ENCODE peak calls at places on chromosome 20, in five cellular contexts. H is cardiac muscle cell, F is brain microvascular endothelial cell, U is MM.1S, T is stomach. G is an unnamed sample.

GRCh38 chr20:36299459-36299858 is 6.7 kb upstream of the DLGAP4 start:
- DNase-seq in H (no peak), F (no peak), U (no peak), T (no peak), G (no peak)

GRCh38 chr20:57162253-57162652 is 104.2 kb downstream of the BMP7 start:
- DNase-seq in H (no peak), F (no peak), U (no peak), T (no peak), G (no peak)

GRCh38 chr20:57557926-57558613 is 2.8 kb upstream of the PCK1 start:
- DNase-seq in H (no peak), F (no peak), U (no peak), T (no peak), G (peak)

GRCh38 chr20:57461726-57462125 is 63.2 kb downstream of the CTCFL start:
- DNase-seq in H (no peak), F (no peak), U (no peak), T (no peak), G (no peak)

GRCh38 chr20:37917436-37917835 is 14.5 kb downstream of the VSTM2L start:
- DNase-seq in H (no peak), F (no peak), U (no peak), T (no peak), G (no peak)

GRCh38 chr20:3654326-3655031 is 8.7 kb downstream of the GFRA4 start:
- DNase-seq in H (no peak), F (no peak), U (no peak), T (no peak), G (no peak)

GRCh38 chr20:45113865-45114264 is 1.1 kb downstream of the WFDC5 start:
- DNase-seq in H (no peak), F (no peak), U (no peak), T (no peak), G (no peak)

GRCh38 chr20:61185841-61186601 is 66.0 kb upstream of the CDH4 start:
- DNase-seq in H (peak), F (peak), U (no peak), T (no peak), G (peak)

GRCh38 chr20:38460040-38460623 is 12.5 kb upstream of the RALGAPB start:
- DNase-seq in H (peak), F (peak), U (no peak), T (no peak), G (peak)

GRCh38 chr20:15061955-15062354 is 724.5 kb upstream of the FLRT3 start:
- DNase-seq in H (no peak), F (no peak), U (no peak), T (no peak), G (no peak)

GRCh38 chr20:3663858-3664257 is 659 bp upstream of the GFRA4 start:
- DNase-seq in H (no peak), F (no peak), U (no peak), T (no peak), G (no peak)

GRCh38 chr20:41701596-41702350 is 83.6 kb upstream of the CHD6 start:
- DNase-seq in H (no peak), F (no peak), U (no peak), T (no peak), G (no peak)

GRCh38 chr20:57627972-57628650 is 7.9 kb upstream of the ZBP1 start:
- DNase-seq in H (peak), F (peak), U (peak), T (no peak), G (no peak)

GRCh38 chr20:36836591-36837329 is 39.2 kb upstream of the TLDC2 start:
- DNase-seq in H (peak), F (peak), U (peak), T (peak), G (peak)

GRCh38 chr20:5033566-5033965 is 32.3 kb upstream of the SLC23A2 start:
- DNase-seq in H (peak), F (no peak), U (no peak), T (no peak), G (no peak)

GRCh38 chr20:41408131-41408789 is 41.6 kb upstream of the EMILIN3 start:
- DNase-seq in H (no peak), F (no peak), U (peak), T (no peak), G (no peak)

GRCh38 chr20:63896136-63896890 is 1.4 kb downstream of the DNAJC5 start:
- DNase-seq in H (peak), F (no peak), U (peak), T (peak), G (peak)

DNA sequence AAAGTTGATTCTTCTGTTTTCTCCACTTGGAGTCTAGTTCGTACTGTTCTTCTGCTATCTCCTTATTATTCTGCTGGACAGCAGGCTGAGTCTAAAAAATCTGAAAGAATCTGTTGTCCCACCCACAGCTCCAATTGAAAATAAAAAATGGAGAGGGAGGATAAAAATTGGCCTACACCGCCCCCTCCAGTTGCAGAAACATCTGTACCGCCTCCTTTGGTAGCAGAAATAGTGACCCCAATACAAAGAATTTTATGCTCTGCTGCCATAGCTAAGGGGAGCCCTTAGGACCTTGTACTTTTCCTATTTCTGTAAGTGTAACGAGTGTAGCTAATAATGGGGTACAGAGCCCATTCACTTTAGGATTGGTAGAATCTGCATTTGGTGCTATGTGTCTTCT is 4.9 kb upstream of the FKBP1A start:
- DNase-seq in H (peak), F (no peak), U (no peak), T (no peak), G (no peak)
- TF ChIP-seq CTCF in H (peak), F (peak), U (no peak), T (no peak), G (no peak)

DNA sequence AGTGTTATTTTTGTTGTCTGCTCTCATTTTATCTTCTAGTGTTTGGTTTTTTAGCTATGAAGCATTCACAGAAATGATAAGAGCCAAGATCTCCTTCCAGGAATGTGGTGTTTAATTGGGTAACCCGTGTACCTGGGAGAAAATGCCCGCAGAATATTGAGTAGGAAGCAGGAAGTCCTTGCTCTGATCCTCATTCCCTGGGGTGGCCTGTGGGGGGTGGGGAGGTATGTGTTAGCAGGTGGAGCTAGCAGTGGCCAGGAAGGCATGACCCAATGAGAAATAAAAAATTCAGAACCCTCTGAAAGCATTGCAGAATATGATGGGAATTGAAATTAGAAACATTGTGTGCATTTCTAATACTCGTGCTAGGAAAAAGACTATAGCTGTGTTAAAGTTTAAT is 100.8 kb downstream of the DTD1 start:
- DNase-seq in H (no peak), F (no peak), U (no peak), T (no peak), G (no peak)
- TF ChIP-seq CTCF in H (no peak), F (no peak), U (no peak), T (no peak), G (no peak)

DNA sequence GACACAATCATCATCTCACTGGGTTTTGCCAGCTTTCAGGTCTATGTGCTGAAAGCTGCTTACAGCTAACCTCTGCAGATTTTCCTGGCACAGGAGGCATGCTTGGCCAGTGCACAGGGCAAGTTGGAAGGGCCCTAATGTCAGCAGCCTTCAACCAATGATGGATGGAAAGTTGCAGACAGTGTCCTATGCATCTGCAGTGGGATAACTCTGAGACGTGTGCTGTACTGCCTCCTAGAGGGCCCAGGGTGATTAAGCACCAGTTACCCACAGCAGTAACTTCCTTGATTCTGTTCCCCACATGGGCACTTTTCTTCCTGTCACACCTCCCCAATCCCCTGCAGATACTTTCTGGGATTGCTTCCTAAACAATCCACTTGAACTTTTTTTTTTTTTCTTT is 38.6 kb downstream of the OVOL2 start:
- DNase-seq in H (peak), F (peak), U (peak), T (no peak), G (no peak)
- TF ChIP-seq CTCF in H (peak), F (peak), U (peak), T (no peak), G (no peak)

DNA sequence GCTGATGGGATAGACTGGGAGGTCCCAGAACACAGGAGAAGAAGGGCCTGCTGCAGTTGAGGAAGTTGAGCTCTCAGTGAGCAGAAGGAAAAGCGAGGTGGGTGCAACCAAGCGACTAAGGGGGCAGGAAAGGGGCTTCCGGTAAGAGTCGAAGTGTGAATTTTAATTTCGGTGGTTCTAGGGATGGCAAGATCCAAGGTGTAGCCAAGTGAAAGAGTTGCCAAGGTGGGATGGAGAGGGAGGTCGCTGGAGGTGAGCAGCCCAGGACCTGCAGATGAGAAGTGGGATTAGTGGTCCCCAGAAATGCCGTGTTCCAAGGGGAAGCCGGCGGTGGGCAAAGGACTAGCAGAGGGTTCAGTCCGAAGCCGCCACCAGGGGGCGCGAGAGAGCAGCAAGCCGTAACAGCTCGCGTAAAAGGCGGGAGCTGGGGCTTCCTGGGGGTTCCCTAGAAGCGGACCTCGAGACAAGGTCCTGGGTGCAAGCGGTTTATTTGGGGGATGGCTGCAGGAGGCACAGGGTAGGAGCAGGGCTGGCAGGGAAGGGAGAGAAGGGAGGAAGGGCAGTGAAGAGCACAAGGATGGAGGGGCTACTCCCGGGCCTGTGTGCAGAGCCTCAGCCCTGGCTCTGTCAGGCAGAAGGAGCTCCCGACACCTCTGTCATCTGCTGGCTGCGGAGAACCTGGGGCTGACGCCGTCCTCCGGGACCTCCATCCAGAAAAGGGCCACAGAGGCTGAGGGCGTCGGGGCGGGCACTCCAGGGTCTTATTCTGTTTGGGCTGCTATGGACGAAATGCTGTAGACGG is 103.6 kb downstream of the PAX1 start:
- DNase-seq in H (no peak), F (no peak), U (peak), T (peak), G (no peak)
- TF ChIP-seq CTCF in H (peak), F (peak), U (peak), T (no peak), G (no peak)

GRCh38 chr20:24533449-24533848 is 64.0 kb downstream of the SYNDIG1 start:
- DNase-seq in H (no peak), F (no peak), U (no peak), T (no peak), G (no peak)
- TF ChIP-seq CTCF in H (no peak), F (no peak), U (no peak), T (no peak), G (no peak)

DNA sequence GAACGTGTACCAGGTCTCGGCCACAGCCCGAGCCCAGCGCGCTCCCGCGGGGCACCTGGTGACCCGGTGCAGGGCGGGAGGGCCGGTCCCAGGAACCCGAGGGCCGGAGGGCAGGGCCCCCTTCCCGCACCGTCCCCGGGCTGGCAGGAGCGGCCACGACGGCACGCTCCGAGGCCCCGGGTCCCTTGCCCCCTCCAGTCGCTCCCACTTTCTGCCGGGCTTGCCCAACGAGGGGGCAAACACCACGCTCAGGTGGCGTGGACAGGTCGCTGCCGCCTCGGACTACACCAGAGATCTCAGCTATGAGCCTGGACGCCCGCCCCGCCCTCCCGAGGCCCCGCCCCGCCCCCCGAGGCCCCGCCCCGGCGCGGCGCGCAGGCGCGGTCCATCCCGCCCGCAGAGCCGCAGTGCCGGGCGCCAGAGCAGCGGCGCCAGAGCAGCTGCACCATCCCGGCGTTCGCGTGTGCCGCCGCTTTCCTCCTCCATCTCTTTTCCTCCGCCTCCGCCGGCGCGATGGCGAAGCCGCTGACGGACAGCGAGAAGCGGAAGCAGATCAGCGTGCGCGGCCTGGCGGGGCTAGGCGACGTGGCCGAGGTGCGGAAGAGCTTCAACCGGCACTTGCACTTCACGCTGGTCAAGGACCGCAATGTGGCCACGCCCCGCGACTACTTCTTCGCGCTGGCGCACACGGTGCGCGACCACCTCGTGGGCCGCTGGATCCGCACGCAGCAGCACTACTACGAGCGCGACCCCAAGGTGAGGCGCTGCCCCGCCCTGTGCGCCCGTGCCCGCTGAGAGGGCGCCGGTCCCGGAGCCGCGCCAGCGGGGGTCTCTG is at the start of gene PYGB:
- DNase-seq in H (peak), F (peak), U (peak), T (peak), G (peak)
- TF ChIP-seq CTCF in H (no peak), F (no peak), U (no peak), T (no peak), G (no peak)

G was measured in Calu3.